ENCODE peak calls at places on chromosomes 2 and 18, in six cellular contexts. A is neural crest cell, Z is foreskin fibroblast, N is kidney epithelial cell, H is NB4, F is thyroid gland. O is an unnamed sample.

GRCh38 chr2:240164586-240164985 is 24.1 kb upstream of the OTOS start:
- DNase-seq in A (no peak), Z (no peak), N (no peak), H (no peak), F (no peak), O (no peak)

GRCh38 chr2:199946836-199947235 is 8.5 kb downstream of the TYW5 start:
- DNase-seq in A (no peak), Z (no peak), N (no peak), H (no peak), F (no peak), O (no peak)

GRCh38 chr2:241940329-241940728 is 70.8 kb downstream of the RTP5 start:
- DNase-seq in A (no peak), Z (no peak), N (no peak), H (peak; percentile 51), F (no peak), O (no peak)

GRCh38 chr2:99066075-99066557 is 75.4 kb upstream of the C2orf15 start:
- DNase-seq in A (no peak), Z (peak; percentile 16), N (no peak), H (peak; percentile 77), F (no peak), O (no peak)

GRCh38 chr2:138942466-138942865 is 162.3 kb upstream of the NXPH2 start:
- DNase-seq in A (no peak), Z (no peak), N (no peak), H (peak; percentile 7), F (no peak), O (no peak)

GRCh38 chr2:145006957-145007672 is 487.2 kb upstream of the ZEB2 start:
- DNase-seq in A (no peak), Z (peak; percentile 99), N (peak; percentile 91), H (peak; percentile 22), F (peak; percentile 17), O (peak; percentile 34)

GRCh38 chr2:84526562-84526961 is 10.3 kb downstream of the DNAH6 start:
- DNase-seq in A (no peak), Z (peak; percentile 12), N (no peak), H (no peak), F (no peak), O (no peak)

GRCh38 chr2:158414538-158414937 is 42.0 kb downstream of the CCDC148 start:
- DNase-seq in A (no peak), Z (peak; percentile 25), N (no peak), H (no peak), F (no peak), O (no peak)

GRCh38 chr2:84830095-84830494 is 50.8 kb downstream of the TRABD2A start:
- DNase-seq in A (no peak), Z (no peak), N (no peak), H (peak; percentile 77), F (peak; percentile 13), O (peak; percentile 46)

GRCh38 chr2:42902939-42903709 is 110.7 kb upstream of the HAAO start:
- DNase-seq in A (no peak), Z (no peak), N (no peak), H (no peak), F (no peak), O (no peak)

GRCh38 chr2:47339745-47340541 is 63.0 kb upstream of the MSH2 start:
- DNase-seq in A (no peak), Z (no peak), N (peak; percentile 69), H (peak; percentile 74), F (peak; percentile 73), O (peak; percentile 35)

GRCh38 chr2:154974041-154974440 is 275.5 kb downstream of the KCNJ3 start:
- DNase-seq in A (no peak), Z (no peak), N (no peak), H (no peak), F (no peak), O (no peak)

GRCh38 chr18:48324651-48325050 is 84.5 kb downstream of the ZBTB7C start:
- DNase-seq in A (no peak), Z (no peak), N (no peak), H (no peak), F (no peak), O (no peak)

GRCh38 chr2:109134741-109135571 is 6.0 kb downstream of the SH3RF3 start:
- DNase-seq in A (no peak), Z (no peak), N (no peak), H (no peak), F (no peak), O (no peak)

GRCh38 chr2:107989445-107989844 is 3.1 kb downstream of the SLC5A7 start:
- DNase-seq in A (no peak), Z (no peak), N (no peak), H (no peak), F (no peak), O (no peak)

GRCh38 chr2:85393836-85394235 is 16.3 kb downstream of the CAPG start:
- DNase-seq in A (no peak), Z (peak; percentile 80), N (no peak), H (no peak), F (no peak), O (no peak)

GRCh38 chr18:2911533-2911932 is 64.7 kb downstream of the EMILIN2 start:
- DNase-seq in A (no peak), Z (no peak), N (no peak), H (no peak), F (no peak), O (no peak)

GRCh38 chr2:101038455-101039255 is 36.6 kb downstream of the RPL31 start:
- DNase-seq in A (no peak), Z (peak; percentile 14), N (no peak), H (peak; percentile 67), F (no peak), O (no peak)

GRCh38 chr2:189261431-189261841 is 81.9 kb upstream of the COL5A2 start:
- DNase-seq in A (no peak), Z (peak; percentile 67), N (no peak), H (no peak), F (no peak), O (no peak)

GRCh38 chr2:40451926-40452605 is at the start of gene SLC8A1:
- DNase-seq in A (peak; percentile 38), Z (no peak), N (no peak), H (peak; percentile 46), F (no peak), O (no peak)

GRCh38 chr2:222380456-222380855 is 43.9 kb upstream of the SGPP2 start:
- DNase-seq in A (no peak), Z (no peak), N (peak; percentile 18), H (no peak), F (no peak), O (no peak)

DNA sequence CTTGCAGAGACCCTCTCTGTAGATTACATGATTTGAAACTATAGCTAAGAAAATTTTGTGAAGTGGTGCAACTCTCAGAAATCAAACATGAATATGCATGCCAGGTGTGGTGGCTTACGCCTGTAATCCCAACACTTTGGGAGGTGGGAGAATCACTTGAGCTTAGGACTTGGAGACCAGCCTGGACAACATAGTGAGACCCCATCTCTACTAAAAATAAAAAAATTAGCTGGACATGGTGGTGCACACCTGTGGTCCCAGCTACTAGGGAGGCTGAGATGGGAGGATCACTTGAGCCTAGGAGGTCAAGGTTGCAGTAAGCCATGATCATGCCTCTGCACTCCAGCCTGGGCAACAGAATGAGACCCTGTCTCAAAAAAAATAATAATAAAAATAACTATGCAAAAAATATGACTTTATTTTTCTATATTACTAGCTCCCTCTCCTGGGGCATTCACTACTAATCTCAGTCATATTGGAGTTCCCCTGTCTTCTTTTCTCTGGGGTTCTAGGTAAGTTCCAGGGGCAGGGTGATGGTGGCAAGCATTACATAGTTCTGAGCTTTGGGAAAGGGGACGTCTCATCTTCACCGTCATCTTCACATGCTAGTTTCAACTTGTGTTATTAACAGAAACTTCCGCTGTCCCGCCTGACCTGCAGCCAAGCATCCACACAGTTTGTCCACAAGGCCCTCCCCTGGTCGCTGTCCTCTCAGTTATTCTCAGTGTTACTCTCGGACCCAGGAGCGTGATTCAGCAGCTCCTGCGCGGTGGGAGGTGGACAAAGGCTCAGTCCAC is 96.8 kb upstream of the MBOAT2 start:
- DNase-seq in A (no peak), Z (no peak), N (no peak), H (no peak), F (no peak), O (no peak)
- TF ChIP-seq CTCF in A (no peak), Z (no peak), N (no peak), H (no peak), F (no peak), O (no peak)

GRCh38 chr2:383173-383572 is 95.3 kb upstream of the ALKAL2 start:
- DNase-seq in A (peak; percentile 30), Z (no peak), N (no peak), H (no peak), F (no peak), O (peak; percentile 20)
- TF ChIP-seq CTCF in A (peak; percentile 39), Z (no peak), N (peak; percentile 13), H (no peak), F (no peak), O (no peak)

GRCh38 chr2:191302459-191303155 is 57.4 kb downstream of the MYO1B start:
- DNase-seq in A (no peak), Z (no peak), N (no peak), H (peak; percentile 53), F (peak; percentile 18), O (no peak)
- TF ChIP-seq CTCF in A (peak; percentile 49), Z (no peak), N (peak; percentile 39), H (peak; percentile 35), F (no peak), O (no peak)

GRCh38 chr2:64311948-64312621 is 141.9 kb upstream of the LGALSL start:
- DNase-seq in A (peak; percentile 62), Z (peak; percentile 93), N (peak; percentile 59), H (peak; percentile 64), F (peak; percentile 70), O (peak; percentile 73)
- TF ChIP-seq CTCF in A (peak; percentile 61), Z (peak; percentile 59), N (peak; percentile 59), H (peak; percentile 40), F (peak; percentile 54), O (peak; percentile 42)

GRCh38 chr2:150587547-150588209 is 100.2 kb upstream of the RND3 start:
- DNase-seq in A (no peak), Z (no peak), N (no peak), H (no peak), F (no peak), O (no peak)

GRCh38 chr2:150589760-150590159 is 102.3 kb upstream of the RND3 start:
- DNase-seq in A (no peak), Z (no peak), N (no peak), H (no peak), F (no peak), O (no peak)

GRCh38 chr2:150586858-150587257 is 99.4 kb upstream of the RND3 start:
- DNase-seq in A (no peak), Z (peak; percentile 91), N (peak; percentile 28), H (no peak), F (no peak), O (no peak)

GRCh38 chr2:150585221-150585971 is 97.9 kb upstream of the RND3 start:
- DNase-seq in A (no peak), Z (no peak), N (no peak), H (no peak), F (no peak), O (no peak)

DNA sequence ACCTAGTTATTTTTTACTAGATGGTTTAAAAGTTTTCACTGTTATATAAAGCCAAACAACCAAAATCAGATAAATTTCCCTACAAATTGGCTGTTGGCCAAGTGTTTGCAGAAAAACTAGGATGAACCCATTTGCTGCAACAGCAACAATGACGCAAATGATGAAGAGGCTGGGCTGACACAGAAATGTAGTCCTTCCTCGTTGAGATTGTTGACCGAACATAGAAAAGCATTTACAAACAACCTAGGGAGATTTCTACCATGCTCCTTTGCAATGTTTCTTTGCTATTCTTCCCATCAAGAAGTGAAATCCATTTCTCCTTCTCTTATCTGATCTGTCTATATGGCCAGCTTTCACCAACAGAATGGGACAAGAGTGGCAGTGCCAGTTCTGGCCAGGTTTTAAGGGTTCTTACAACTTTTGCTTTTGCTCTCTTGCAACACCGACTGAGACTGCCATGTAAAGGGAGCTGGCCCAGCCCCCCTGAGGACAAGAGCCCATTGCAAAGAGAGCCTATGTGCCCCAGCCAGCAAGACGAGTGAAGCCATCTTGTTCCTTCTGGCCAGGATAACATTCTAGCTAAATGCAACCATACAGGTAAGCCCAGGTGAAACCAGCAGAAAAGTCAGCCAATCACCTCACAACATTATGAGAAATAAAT is 100.9 kb upstream of the RND3 start:
- DNase-seq in A (no peak), Z (no peak), N (no peak), H (no peak), F (no peak), O (no peak)
- TF ChIP-seq CTCF in A (no peak), Z (no peak), N (no peak), H (no peak), F (no peak), O (no peak)

O was measured in lung.